ENCODE peak calls at places on chromosomes 5 and 9, in ten cellular contexts. D is PC-9, C is upper lobe of right lung, R is tibial artery, E is H1, X is aorta, Z is hepatocyte, L is cardiac muscle cell, I is HepG2, N is uterus. S is an unnamed sample. For H3K4me1, the result is how much of the 10 kb centered on the place peaks cover.

GRCh38 chr9:91948061-91948422 is 2.0 kb downstream of the ROR2 start:
- DNase-seq in D (no peak), C (no peak), R (no peak), E (no peak), X (no peak), Z (peak), L (peak), I (no peak), N (no peak), S (no peak)

GRCh38 chr5:129461816-129462396 is 1.8 kb downstream of the ADAMTS19 start:
- DNase-seq in D (no peak), C (no peak), R (no peak), E (no peak), X (no peak), Z (no peak), L (no peak), I (no peak), N (peak), S (no peak)

GRCh38 chr5:134086215-134086942 is 28.1 kb upstream of the TCF7 start:
- DNase-seq in D (no peak), C (no peak), R (no peak), E (no peak), X (no peak), Z (no peak), L (no peak), I (no peak), N (no peak), S (no peak)

GRCh38 chr5:32151198-32151597 is 22.9 kb downstream of the GOLPH3 start:
- DNase-seq in D (no peak), C (no peak), R (no peak), E (no peak), X (no peak), Z (no peak), L (no peak), I (no peak), N (no peak), S (no peak)

GRCh38 chr9:28179893-28180292 is 606.6 kb upstream of the C9orf72 start:
- DNase-seq in D (no peak), C (no peak), R (no peak), E (no peak), X (no peak), Z (no peak), L (no peak), I (no peak), N (no peak), S (no peak)

GRCh38 chr5:75049581-75050274 is 2.6 kb downstream of the GCNT4 start:
- DNase-seq in D (peak), C (no peak), R (no peak), E (peak), X (no peak), Z (peak), L (peak), I (peak), N (peak), S (peak)

GRCh38 chr5:33379757-33380156 is 61.0 kb upstream of the TARS1 start:
- DNase-seq in D (no peak), C (no peak), R (no peak), E (peak), X (no peak), Z (peak), L (peak), I (no peak), N (no peak), S (peak)

GRCh38 chr5:11182441-11183080 is 421.5 kb upstream of the DAP start:
- DNase-seq in D (peak), C (no peak), R (no peak), E (no peak), X (no peak), Z (peak), L (peak), I (peak), N (no peak), S (peak)

GRCh38 chr9:136960212-136960937 is 8.3 kb downstream of the LCN12 start:
- DNase-seq in D (no peak), C (no peak), R (no peak), E (no peak), X (no peak), Z (no peak), L (no peak), I (no peak), N (no peak), S (no peak)

GRCh38 chr5:169443249-169443784 is 140.3 kb upstream of the SPDL1 start:
- DNase-seq in D (no peak), C (no peak), R (no peak), E (no peak), X (no peak), Z (peak), L (peak), I (no peak), N (no peak), S (no peak)

GRCh38 chr5:43150748-43151147 is 30.0 kb downstream of the ZNF131 start:
- DNase-seq in D (no peak), C (no peak), R (no peak), E (no peak), X (no peak), Z (no peak), L (no peak), I (peak), N (no peak), S (no peak)

GRCh38 chr9:19551124-19551929 is 142.5 kb downstream of the ACER2 start:
- DNase-seq in D (no peak), C (no peak), R (no peak), E (peak), X (no peak), Z (no peak), L (no peak), I (peak), N (no peak), S (no peak)

GRCh38 chr5:174325961-174326360 is 280.5 kb downstream of the NSG2 start:
- DNase-seq in D (no peak), C (no peak), R (peak), E (no peak), X (no peak), Z (no peak), L (no peak), I (no peak), N (no peak), S (no peak)

GRCh38 chr9:128254855-128255759 is 20.7 kb downstream of the GOLGA2 start:
- DNase-seq in D (peak), C (peak), R (no peak), E (peak), X (peak), Z (peak), L (peak), I (peak), N (peak), S (peak)

GRCh38 chr5:18252559-18252958 is 618.3 kb downstream of the TAF11L14 start:
- DNase-seq in D (no peak), C (no peak), R (no peak), E (no peak), X (no peak), Z (no peak), L (no peak), I (no peak), N (no peak), S (no peak)

GRCh38 chr9:86413966-86414880 is 60.0 kb upstream of the TUT7 start:
- DNase-seq in D (no peak), C (no peak), R (no peak), E (no peak), X (no peak), Z (peak), L (peak), I (peak), N (no peak), S (no peak)

GRCh38 chr5:88815048-88815789 is 67.8 kb downstream of the MEF2C start:
- DNase-seq in D (no peak), C (no peak), R (no peak), E (no peak), X (no peak), Z (no peak), L (no peak), I (no peak), N (no peak), S (no peak)
- H3K4me1 ChIP-seq in D (under half), C (under half), R (under half), E (under half), X (under half), Z (under half), L (under half), I (under half), N (under half), S (under half)

GRCh38 chr9:130451004-130451390 is 6.2 kb downstream of the ASS1 start:
- DNase-seq in D (no peak), C (no peak), R (no peak), E (no peak), X (no peak), Z (no peak), L (no peak), I (no peak), N (no peak), S (no peak)

GRCh38 chr9:130448771-130449170 is 4.0 kb downstream of the ASS1 start:
- DNase-seq in D (no peak), C (no peak), R (no peak), E (no peak), X (no peak), Z (no peak), L (no peak), I (no peak), N (no peak), S (no peak)

GRCh38 chr9:130451509-130452388 is 7.0 kb downstream of the ASS1 start:
- DNase-seq in D (peak), C (peak), R (peak), E (peak), X (peak), Z (peak), L (peak), I (peak), N (peak), S (peak)

GRCh38 chr9:130448035-130448624 is 3.4 kb downstream of the ASS1 start:
- DNase-seq in D (peak), C (no peak), R (no peak), E (no peak), X (no peak), Z (no peak), L (peak), I (no peak), N (no peak), S (no peak)

DNA sequence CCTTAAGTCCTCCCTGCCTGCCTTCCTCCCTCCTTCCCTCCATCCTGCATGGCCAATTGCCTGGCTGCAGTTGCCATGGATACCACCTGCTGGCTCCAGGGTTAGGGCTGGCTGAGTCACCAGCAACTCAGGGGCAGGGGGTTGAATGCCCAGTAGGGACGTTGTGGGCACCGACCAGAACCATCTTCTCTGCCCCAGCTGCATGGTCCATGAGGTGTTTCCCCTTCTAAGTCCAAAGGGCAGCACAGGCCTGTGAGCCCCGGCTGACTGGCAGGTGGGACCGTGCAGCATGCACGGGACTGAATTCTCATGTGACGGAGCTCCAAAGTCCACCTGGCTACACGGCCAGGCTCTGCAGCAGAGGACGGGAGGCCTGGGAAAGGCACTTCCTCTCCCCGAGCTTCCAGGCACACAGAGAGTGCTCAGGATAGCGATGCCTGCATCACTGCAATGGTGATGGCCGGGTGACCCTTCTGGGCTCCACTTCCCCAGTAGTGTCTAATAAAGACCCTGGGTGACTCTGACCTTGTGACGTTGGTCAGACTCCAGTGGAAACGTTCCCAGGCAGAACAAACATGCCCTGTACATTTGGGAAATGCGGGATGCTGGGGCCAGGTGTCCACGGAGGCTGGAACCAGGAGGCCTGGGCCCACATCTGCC is 5.7 kb downstream of the ASS1 start:
- DNase-seq in D (no peak), C (no peak), R (no peak), E (no peak), X (no peak), Z (peak), L (no peak), I (peak), N (no peak), S (no peak)
- H3K4me1 ChIP-seq in D (under half), C (half or more), R (under half), E (under half), X (under half), Z (half or more), L (under half), I (half or more), N (under half), S (half or more)

GRCh38 chr9:89436326-89436725 is 61.6 kb downstream of the SEMA4D start:
- DNase-seq in D (no peak), C (no peak), R (no peak), E (no peak), X (peak), Z (no peak), L (no peak), I (no peak), N (no peak), S (no peak)

GRCh38 chr9:89437772-89438171 is 60.1 kb downstream of the SEMA4D start:
- DNase-seq in D (no peak), C (no peak), R (no peak), E (no peak), X (no peak), Z (no peak), L (no peak), I (no peak), N (no peak), S (no peak)

GRCh38 chr9:89438194-89438593 is 59.7 kb downstream of the SEMA4D start:
- DNase-seq in D (no peak), C (no peak), R (no peak), E (no peak), X (no peak), Z (no peak), L (no peak), I (no peak), N (no peak), S (no peak)

GRCh38 chr9:89435315-89435823 is 62.5 kb downstream of the SEMA4D start:
- DNase-seq in D (peak), C (peak), R (no peak), E (peak), X (peak), Z (peak), L (no peak), I (no peak), N (no peak), S (no peak)

GRCh38 chr9:89436963-89437625 is 60.8 kb downstream of the SEMA4D start:
- DNase-seq in D (no peak), C (peak), R (no peak), E (no peak), X (no peak), Z (peak), L (no peak), I (no peak), N (no peak), S (no peak)
- H3K4me1 ChIP-seq in D (under half), C (half or more), R (under half), E (under half), X (under half), Z (under half), L (under half), I (under half), N (under half), S (under half)

DNA sequence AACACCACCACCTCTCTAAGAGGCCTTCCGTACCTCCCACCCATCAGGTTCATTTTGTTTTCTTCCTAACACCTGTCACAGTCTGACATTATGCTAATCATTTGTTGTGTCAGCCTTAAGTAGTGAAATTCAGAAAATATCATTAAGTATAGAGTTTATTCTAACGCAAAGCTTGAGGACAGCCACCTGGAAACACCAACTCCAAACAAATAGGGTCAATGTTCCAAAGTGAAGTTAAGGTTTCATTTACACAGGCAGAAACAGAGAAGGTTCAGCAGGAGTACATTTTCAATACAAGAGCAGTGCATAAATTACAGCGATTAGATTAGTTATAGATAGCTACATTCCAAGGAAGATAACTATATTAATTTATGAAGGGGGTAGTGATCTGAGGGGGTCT is 1.3 kb upstream of the SMC5 start:
- DNase-seq in D (no peak), C (no peak), R (no peak), E (no peak), X (no peak), Z (no peak), L (no peak), I (no peak), N (no peak), S (no peak)
- H3K4me1 ChIP-seq in D (half or more), C (under half), R (under half), E (under half), X (under half), Z (under half), L (under half), I (half or more), N (under half), S (under half)

GRCh38 chr9:131728546-131728910 is 11.3 kb downstream of the RAPGEF1 start:
- DNase-seq in D (no peak), C (no peak), R (no peak), E (no peak), X (no peak), Z (no peak), L (no peak), I (no peak), N (no peak), S (no peak)
- H3K4me1 ChIP-seq in D (under half), C (half or more), R (under half), E (under half), X (under half), Z (under half), L (under half), I (half or more), N (under half), S (under half)

DNA sequence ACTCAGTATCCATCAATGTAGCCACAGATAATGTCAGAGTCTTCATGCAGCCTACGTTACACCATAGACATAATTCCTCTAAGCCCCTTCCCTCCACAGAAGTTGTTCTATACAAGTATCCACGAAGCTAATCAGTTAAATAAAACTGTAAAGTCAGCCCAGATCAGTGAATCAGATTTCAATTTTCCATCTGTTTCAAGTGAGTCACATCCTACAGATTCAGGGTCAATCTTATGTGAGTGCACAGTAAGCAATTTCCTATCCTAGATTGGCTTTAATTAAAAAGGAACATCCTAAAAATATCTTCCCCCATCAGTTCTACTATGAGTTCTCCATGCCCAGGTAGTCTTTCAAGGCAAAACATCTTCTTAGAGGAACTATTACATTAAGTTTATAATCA is 402.5 kb downstream of the EFNA5 start:
- DNase-seq in D (no peak), C (no peak), R (no peak), E (no peak), X (no peak), Z (no peak), L (no peak), I (no peak), N (no peak), S (no peak)
- H3K4me1 ChIP-seq in D (under half), C (under half), R (under half), E (under half), X (under half), Z (under half), L (under half), I (under half), N (under half), S (under half)

GRCh38 chr5:150642567-150642927 is 2.1 kb downstream of the SYNPO start:
- DNase-seq in D (peak), C (peak), R (peak), E (no peak), X (peak), Z (peak), L (peak), I (peak), N (peak), S (peak)

GRCh38 chr5:150642991-150643710 is 2.7 kb downstream of the SYNPO start:
- DNase-seq in D (no peak), C (no peak), R (no peak), E (no peak), X (peak), Z (no peak), L (no peak), I (no peak), N (no peak), S (no peak)

GRCh38 chr5:150645070-150645700 is 4.7 kb downstream of the SYNPO start:
- DNase-seq in D (peak), C (no peak), R (peak), E (no peak), X (peak), Z (no peak), L (peak), I (no peak), N (peak), S (peak)

GRCh38 chr5:150644058-150644457 is 3.6 kb downstream of the SYNPO start:
- DNase-seq in D (no peak), C (no peak), R (peak), E (no peak), X (peak), Z (no peak), L (no peak), I (no peak), N (no peak), S (no peak)

GRCh38 chr5:150644496-150644895 is 4.0 kb downstream of the SYNPO start:
- DNase-seq in D (no peak), C (no peak), R (peak), E (no peak), X (peak), Z (no peak), L (no peak), I (peak), N (no peak), S (peak)
- H3K4me1 ChIP-seq in D (half or more), C (half or more), R (half or more), E (under half), X (under half), Z (half or more), L (under half), I (half or more), N (under half), S (half or more)

GRCh38 chr9:70402213-70402612 is 12.2 kb downstream of the KLF9 start:
- DNase-seq in D (no peak), C (no peak), R (no peak), E (no peak), X (no peak), Z (no peak), L (no peak), I (no peak), N (no peak), S (no peak)
- H3K4me1 ChIP-seq in D (under half), C (half or more), R (half or more), E (under half), X (under half), Z (under half), L (under half), I (under half), N (under half), S (half or more)

DNA sequence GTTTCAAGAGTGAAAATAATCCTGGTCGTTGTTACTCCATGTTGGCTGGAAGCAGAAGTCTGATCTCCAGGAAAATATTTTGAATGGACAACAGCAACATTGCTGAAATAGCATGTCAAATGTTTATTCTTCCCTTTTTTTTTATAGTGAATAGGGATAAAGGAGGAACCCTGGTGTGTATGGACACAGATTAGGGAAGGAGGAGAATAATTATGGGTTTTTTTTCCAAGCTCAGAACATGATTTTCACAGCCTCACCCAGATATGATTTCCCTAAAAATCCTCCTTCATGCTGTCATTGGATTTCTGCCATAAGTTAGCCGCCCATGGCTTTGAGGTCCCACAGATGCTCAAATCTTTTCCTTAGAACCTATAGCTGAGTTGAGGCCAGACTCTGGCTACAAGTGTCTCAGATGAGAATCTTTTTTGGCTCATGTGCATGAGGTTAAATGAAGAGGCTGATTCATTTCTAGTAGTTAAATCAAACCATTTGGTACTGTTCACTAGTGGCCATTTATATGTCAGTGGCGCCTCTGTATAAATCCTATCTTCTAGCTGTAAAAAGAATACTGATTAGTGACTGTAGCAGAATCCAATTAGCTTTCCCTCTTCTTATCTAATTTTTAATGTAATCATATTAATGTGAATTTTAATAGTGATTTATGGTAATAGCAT is 65.5 kb upstream of the LIFR start:
- DNase-seq in D (no peak), C (no peak), R (no peak), E (no peak), X (no peak), Z (no peak), L (peak), I (no peak), N (no peak), S (no peak)
- H3K4me1 ChIP-seq in D (under half), C (under half), R (under half), E (under half), X (under half), Z (under half), L (under half), I (under half), N (under half), S (under half)

DNA sequence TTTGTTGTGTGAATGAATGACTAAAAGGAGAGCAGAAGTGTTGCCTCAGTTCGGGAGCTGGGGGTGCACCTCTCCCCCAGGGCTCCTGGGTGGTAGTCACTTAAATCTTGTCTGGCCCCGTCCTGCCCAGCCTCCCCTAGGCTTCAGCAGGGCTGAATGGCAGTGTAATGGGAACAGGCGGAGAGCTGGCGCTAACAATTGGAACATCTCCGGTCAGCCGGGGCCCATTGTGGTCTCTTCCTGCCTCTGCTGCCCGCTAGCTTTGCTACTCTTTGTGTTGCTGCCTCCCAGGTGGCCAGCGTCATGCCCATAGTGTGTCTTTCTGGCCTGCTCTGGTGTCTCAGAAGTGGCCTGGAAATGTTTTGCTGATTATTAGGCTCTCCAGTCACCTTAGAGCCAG is 62.3 kb downstream of the RGS3 start:
- DNase-seq in D (no peak), C (peak), R (no peak), E (no peak), X (no peak), Z (no peak), L (no peak), I (no peak), N (no peak), S (no peak)
- H3K4me1 ChIP-seq in D (under half), C (half or more), R (half or more), E (under half), X (under half), Z (half or more), L (under half), I (under half), N (under half), S (under half)

S was measured in testis.